ENCODE peak calls at places on chromosomes 3 and 15, in five cellular contexts. One of them, this sample, is unnamed.

GRCh38 chr3:37564518-37564917 is 297.2 kb upstream of the CTDSPL start:
- DNase-seq in substantia nigra: no peak
- DNase-seq in cardiac muscle cell: no peak
- DNase-seq in uterus: no peak
- DNase-seq in A673: no peak
- DNase-seq in this sample: no peak

GRCh38 chr3:104549099-104549714 is 817.5 kb upstream of the ALCAM start:
- DNase-seq in substantia nigra: no peak
- DNase-seq in cardiac muscle cell: peak
- DNase-seq in uterus: no peak
- DNase-seq in A673: no peak
- DNase-seq in this sample: no peak

GRCh38 chr3:186090884-186091283 is 18.0 kb downstream of the ETV5 start:
- DNase-seq in substantia nigra: no peak
- DNase-seq in cardiac muscle cell: no peak
- DNase-seq in A673: no peak
- DNase-seq in uterus: no peak
- DNase-seq in this sample: no peak

GRCh38 chr3:94561094-94561493 is 498.2 kb downstream of the NSUN3 start:
- DNase-seq in cardiac muscle cell: no peak
- DNase-seq in A673: no peak
- DNase-seq in uterus: no peak
- DNase-seq in substantia nigra: no peak
- DNase-seq in this sample: no peak

GRCh38 chr3:180416111-180416541 is 185.8 kb upstream of the TTC14 start:
- DNase-seq in uterus: no peak
- DNase-seq in cardiac muscle cell: no peak
- DNase-seq in A673: no peak
- DNase-seq in substantia nigra: no peak
- DNase-seq in this sample: no peak

GRCh38 chr15:69602921-69603320 is 150.3 kb downstream of the RPLP1 start:
- DNase-seq in uterus: no peak
- DNase-seq in A673: no peak
- DNase-seq in cardiac muscle cell: no peak
- DNase-seq in substantia nigra: no peak
- DNase-seq in this sample: no peak

GRCh38 chr3:170054204-170054603 is 16.4 kb downstream of the GPR160 start:
- DNase-seq in substantia nigra: no peak
- DNase-seq in cardiac muscle cell: no peak
- DNase-seq in uterus: no peak
- DNase-seq in A673: peak
- DNase-seq in this sample: no peak

GRCh38 chr3:37694236-37694635 is 167.4 kb upstream of the CTDSPL start:
- DNase-seq in substantia nigra: no peak
- DNase-seq in uterus: no peak
- DNase-seq in cardiac muscle cell: no peak
- DNase-seq in A673: no peak
- DNase-seq in this sample: no peak

GRCh38 chr3:185978516-185978915 is 40.7 kb upstream of the TRA2B start:
- DNase-seq in cardiac muscle cell: no peak
- DNase-seq in substantia nigra: no peak
- DNase-seq in uterus: no peak
- DNase-seq in A673: no peak
- DNase-seq in this sample: no peak

GRCh38 chr3:130849111-130849552 is 44.8 kb upstream of the ATP2C1 start:
- DNase-seq in cardiac muscle cell: no peak
- DNase-seq in substantia nigra: no peak
- DNase-seq in uterus: no peak
- DNase-seq in A673: no peak
- DNase-seq in this sample: peak

GRCh38 chr3:67357610-67358458 is 296.6 kb downstream of the SUCLG2 start:
- DNase-seq in A673: peak
- DNase-seq in cardiac muscle cell: peak
- DNase-seq in substantia nigra: no peak
- DNase-seq in uterus: no peak
- DNase-seq in this sample: peak

GRCh38 chr15:80779658-80780415 is 667 bp downstream of the CEMIP start:
- DNase-seq in uterus: peak
- DNase-seq in A673: peak
- DNase-seq in substantia nigra: no peak
- DNase-seq in cardiac muscle cell: peak
- DNase-seq in this sample: peak

GRCh38 chr3:173993299-173993698 is 595.8 kb downstream of the NLGN1 start:
- DNase-seq in uterus: no peak
- DNase-seq in substantia nigra: no peak
- DNase-seq in A673: peak
- DNase-seq in cardiac muscle cell: peak
- DNase-seq in this sample: no peak

GRCh38 chr15:65082303-65082958 is 5.9 kb downstream of the KBTBD13 start:
- DNase-seq in cardiac muscle cell: no peak
- DNase-seq in substantia nigra: no peak
- DNase-seq in uterus: no peak
- DNase-seq in A673: peak
- DNase-seq in this sample: no peak

GRCh38 chr3:100316656-100317069 is 17.9 kb upstream of the NIT2 start:
- DNase-seq in cardiac muscle cell: peak
- DNase-seq in A673: peak
- DNase-seq in substantia nigra: no peak
- DNase-seq in uterus: peak
- DNase-seq in this sample: peak

GRCh38 chr3:8490079-8490552 is 11.5 kb upstream of the LMCD1 start:
- DNase-seq in cardiac muscle cell: peak
- DNase-seq in A673: peak
- DNase-seq in uterus: peak
- DNase-seq in substantia nigra: no peak
- DNase-seq in this sample: no peak

GRCh38 chr3:107919239-107919638 is 171.6 kb downstream of the CD47 start:
- DNase-seq in uterus: no peak
- DNase-seq in cardiac muscle cell: no peak
- DNase-seq in substantia nigra: no peak
- DNase-seq in A673: no peak
- DNase-seq in this sample: no peak

GRCh38 chr3:119227064-119227850 is 13.4 kb downstream of the B4GALT4 start:
- DNase-seq in uterus: no peak
- DNase-seq in substantia nigra: no peak
- DNase-seq in cardiac muscle cell: no peak
- DNase-seq in A673: no peak
- DNase-seq in this sample: no peak

GRCh38 chr3:47746264-47746663 is 35.4 kb downstream of the SMARCC1 start:
- DNase-seq in A673: no peak
- DNase-seq in cardiac muscle cell: no peak
- DNase-seq in substantia nigra: no peak
- DNase-seq in uterus: no peak
- DNase-seq in this sample: no peak

GRCh38 chr3:66021731-66022131 is 17.0 kb downstream of the MAGI1 start:
- DNase-seq in A673: no peak
- DNase-seq in substantia nigra: no peak
- DNase-seq in uterus: no peak
- DNase-seq in cardiac muscle cell: no peak
- DNase-seq in this sample: no peak

GRCh38 chr3:129502641-129503386 is 25.6 kb upstream of the RHO start:
- DNase-seq in A673: no peak
- DNase-seq in cardiac muscle cell: no peak
- DNase-seq in uterus: no peak
- DNase-seq in substantia nigra: no peak
- DNase-seq in this sample: no peak

GRCh38 chr3:194249323-194250103 is 101.6 kb downstream of the CPN2 start:
- DNase-seq in uterus: peak
- DNase-seq in substantia nigra: no peak
- DNase-seq in A673: peak
- DNase-seq in cardiac muscle cell: no peak
- DNase-seq in this sample: no peak
- H3K27ac ChIP-seq in uterus: no peak
- H3K27ac ChIP-seq in substantia nigra: no peak
- H3K27ac ChIP-seq in A673: peak
- H3K27ac ChIP-seq in cardiac muscle cell: no peak
- H3K27ac ChIP-seq in this sample: no peak

DNA sequence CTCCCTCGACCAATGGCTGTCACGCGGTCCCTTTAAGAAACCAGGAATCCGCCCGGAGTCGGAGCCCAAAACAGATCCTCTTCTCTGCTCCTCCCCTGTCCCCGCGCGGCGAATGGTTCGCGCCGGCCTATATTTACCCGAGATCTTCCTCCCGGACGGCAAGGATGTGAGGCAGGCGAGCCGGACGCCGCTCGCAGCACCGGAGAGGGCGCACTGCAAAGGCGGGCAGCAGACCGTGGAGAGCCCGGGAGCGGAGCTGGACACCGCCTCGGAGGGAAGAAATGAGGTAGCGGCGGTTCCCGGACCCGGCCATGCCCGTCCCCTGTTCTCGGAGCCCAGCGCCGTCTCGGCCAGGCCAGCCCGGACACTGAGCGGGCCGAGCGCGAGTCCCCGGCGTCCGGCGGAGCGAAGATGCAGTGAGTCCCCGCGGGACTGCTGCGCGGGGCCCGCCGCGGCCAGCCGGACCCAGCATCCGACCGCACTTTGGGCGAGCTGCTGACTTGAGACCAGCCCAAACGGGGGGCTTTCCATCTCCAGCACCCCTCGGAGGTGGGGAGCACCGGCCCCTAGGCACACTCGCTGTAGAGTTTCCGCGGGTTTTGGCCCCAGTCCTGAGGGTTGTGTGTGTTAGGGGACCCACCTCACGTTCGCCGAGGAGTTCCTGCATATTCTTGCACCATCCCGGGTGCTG is at the start of gene FAM43A:
- DNase-seq in substantia nigra: peak
- DNase-seq in cardiac muscle cell: peak
- DNase-seq in uterus: peak
- DNase-seq in A673: peak
- DNase-seq in this sample: peak
- H3K27ac ChIP-seq in substantia nigra: peak
- H3K27ac ChIP-seq in cardiac muscle cell: no peak
- H3K27ac ChIP-seq in uterus: peak
- H3K27ac ChIP-seq in A673: peak
- H3K27ac ChIP-seq in this sample: peak

GRCh38 chr3:53815651-53816050 is 30.6 kb downstream of the CHDH start:
- DNase-seq in substantia nigra: no peak
- DNase-seq in A673: no peak
- DNase-seq in uterus: no peak
- DNase-seq in cardiac muscle cell: no peak
- DNase-seq in this sample: peak
- H3K27ac ChIP-seq in substantia nigra: no peak
- H3K27ac ChIP-seq in A673: no peak
- H3K27ac ChIP-seq in uterus: no peak
- H3K27ac ChIP-seq in cardiac muscle cell: no peak
- H3K27ac ChIP-seq in this sample: no peak

GRCh38 chr3:125108833-125109540 is 53.2 kb upstream of the HEG1 start:
- DNase-seq in cardiac muscle cell: no peak
- DNase-seq in substantia nigra: no peak
- DNase-seq in A673: no peak
- DNase-seq in uterus: no peak
- DNase-seq in this sample: no peak

GRCh38 chr3:125109541-125109925 is 53.7 kb upstream of the HEG1 start:
- DNase-seq in substantia nigra: no peak
- DNase-seq in cardiac muscle cell: no peak
- DNase-seq in uterus: no peak
- DNase-seq in A673: no peak
- DNase-seq in this sample: no peak

GRCh38 chr3:125107384-125107783 is 51.6 kb upstream of the HEG1 start:
- DNase-seq in cardiac muscle cell: no peak
- DNase-seq in uterus: no peak
- DNase-seq in A673: no peak
- DNase-seq in substantia nigra: no peak
- DNase-seq in this sample: no peak

GRCh38 chr3:125110016-125110875 is 54.4 kb upstream of the HEG1 start:
- DNase-seq in A673: no peak
- DNase-seq in uterus: no peak
- DNase-seq in substantia nigra: no peak
- DNase-seq in cardiac muscle cell: peak
- DNase-seq in this sample: no peak

GRCh38 chr3:125107861-125108567 is 52.2 kb upstream of the HEG1 start:
- DNase-seq in substantia nigra: no peak
- DNase-seq in cardiac muscle cell: peak
- DNase-seq in uterus: no peak
- DNase-seq in A673: peak
- DNase-seq in this sample: no peak
- H3K27ac ChIP-seq in substantia nigra: no peak
- H3K27ac ChIP-seq in cardiac muscle cell: no peak
- H3K27ac ChIP-seq in uterus: no peak
- H3K27ac ChIP-seq in A673: peak
- H3K27ac ChIP-seq in this sample: no peak

GRCh38 chr3:27559381-27559780 is 75.2 kb upstream of the SLC4A7 start:
- DNase-seq in A673: no peak
- DNase-seq in cardiac muscle cell: no peak
- DNase-seq in uterus: no peak
- DNase-seq in substantia nigra: no peak
- DNase-seq in this sample: no peak
- H3K27ac ChIP-seq in A673: no peak
- H3K27ac ChIP-seq in cardiac muscle cell: no peak
- H3K27ac ChIP-seq in uterus: no peak
- H3K27ac ChIP-seq in substantia nigra: no peak
- H3K27ac ChIP-seq in this sample: no peak

DNA sequence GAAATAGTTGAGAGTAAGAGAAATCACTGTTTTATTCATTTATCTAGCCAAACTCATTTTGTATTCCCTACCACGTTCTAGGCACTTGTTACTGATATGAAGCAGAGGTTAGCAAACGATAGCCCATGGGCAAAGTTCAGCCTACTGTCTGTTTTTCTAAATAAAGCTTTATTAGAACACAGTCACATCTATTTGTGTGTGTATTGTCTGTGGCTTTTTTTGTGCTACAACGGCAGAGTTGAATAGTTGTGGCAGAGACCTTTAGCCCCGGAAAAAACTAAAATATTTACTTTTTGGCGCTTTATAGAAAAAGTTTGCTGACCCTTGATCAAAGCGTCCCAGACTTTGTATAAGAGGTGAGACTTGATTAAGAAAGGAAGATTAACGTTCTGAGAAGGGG is 289.1 kb upstream of the CFAP20DC start:
- DNase-seq in A673: no peak
- DNase-seq in uterus: no peak
- DNase-seq in substantia nigra: no peak
- DNase-seq in cardiac muscle cell: no peak
- DNase-seq in this sample: no peak
- H3K27ac ChIP-seq in A673: no peak
- H3K27ac ChIP-seq in uterus: no peak
- H3K27ac ChIP-seq in substantia nigra: no peak
- H3K27ac ChIP-seq in cardiac muscle cell: no peak
- H3K27ac ChIP-seq in this sample: no peak

GRCh38 chr3:149128856-149129255 is 582 bp upstream of the HPS3 start:
- DNase-seq in cardiac muscle cell: no peak
- DNase-seq in A673: no peak
- DNase-seq in uterus: no peak
- DNase-seq in substantia nigra: no peak
- DNase-seq in this sample: no peak
- H3K27ac ChIP-seq in cardiac muscle cell: no peak
- H3K27ac ChIP-seq in A673: no peak
- H3K27ac ChIP-seq in uterus: peak
- H3K27ac ChIP-seq in substantia nigra: peak
- H3K27ac ChIP-seq in this sample: peak

This sample was measured in testis.